ENCODE peak calls at places on chromosomes 1 and 21, in ten cellular contexts. One of them, this sample, is unnamed.

GRCh38 chr1:200323856-200324400 is 85.9 kb downstream of the ZNF281 start:
- DNase-seq in CD4-positive, alpha-beta T cell: no peak
- DNase-seq in left lung: no peak
- DNase-seq in lower leg skin: no peak
- DNase-seq in psoas muscle: no peak
- DNase-seq in MM.1S: no peak
- DNase-seq in kidney: no peak
- DNase-seq in cardiac fibroblast: peak; percentile 63
- DNase-seq in neural progenitor cell: no peak
- DNase-seq in AG04450: no peak
- DNase-seq in this sample: no peak

GRCh38 chr1:26363549-26364448 is 8.8 kb downstream of the ZNF683 start:
- DNase-seq in left lung: peak; percentile 96
- DNase-seq in CD4-positive, alpha-beta T cell: peak; percentile 83
- DNase-seq in cardiac fibroblast: peak; percentile 77
- DNase-seq in lower leg skin: peak; percentile 94
- DNase-seq in kidney: peak; percentile 90
- DNase-seq in neural progenitor cell: peak; percentile 93
- DNase-seq in AG04450: peak; percentile 15
- DNase-seq in MM.1S: peak; percentile 78
- DNase-seq in psoas muscle: peak; percentile 83
- DNase-seq in this sample: no peak

GRCh38 chr1:26337625-26338024 is 16.3 kb downstream of the CRYBG2 start:
- DNase-seq in psoas muscle: no peak
- DNase-seq in lower leg skin: no peak
- DNase-seq in CD4-positive, alpha-beta T cell: no peak
- DNase-seq in neural progenitor cell: no peak
- DNase-seq in AG04450: no peak
- DNase-seq in kidney: peak; percentile 45
- DNase-seq in left lung: no peak
- DNase-seq in cardiac fibroblast: no peak
- DNase-seq in MM.1S: no peak
- DNase-seq in this sample: no peak

GRCh38 chr1:208204779-208205178 is 39.4 kb downstream of the PLXNA2 start:
- DNase-seq in neural progenitor cell: no peak
- DNase-seq in AG04450: no peak
- DNase-seq in MM.1S: no peak
- DNase-seq in lower leg skin: no peak
- DNase-seq in left lung: no peak
- DNase-seq in cardiac fibroblast: no peak
- DNase-seq in kidney: no peak
- DNase-seq in psoas muscle: no peak
- DNase-seq in CD4-positive, alpha-beta T cell: no peak
- DNase-seq in this sample: no peak

GRCh38 chr1:145879775-145880174 is 5.9 kb downstream of the ANKRD35 start:
- DNase-seq in kidney: no peak
- DNase-seq in left lung: no peak
- DNase-seq in neural progenitor cell: no peak
- DNase-seq in MM.1S: no peak
- DNase-seq in psoas muscle: no peak
- DNase-seq in CD4-positive, alpha-beta T cell: no peak
- DNase-seq in AG04450: no peak
- DNase-seq in cardiac fibroblast: no peak
- DNase-seq in lower leg skin: no peak
- DNase-seq in this sample: no peak

GRCh38 chr21:32914424-32915070 is 111.2 kb upstream of the OLIG2 start:
- DNase-seq in AG04450: no peak
- DNase-seq in psoas muscle: no peak
- DNase-seq in CD4-positive, alpha-beta T cell: no peak
- DNase-seq in cardiac fibroblast: no peak
- DNase-seq in kidney: no peak
- DNase-seq in left lung: no peak
- DNase-seq in MM.1S: no peak
- DNase-seq in neural progenitor cell: no peak
- DNase-seq in lower leg skin: no peak
- DNase-seq in this sample: no peak

GRCh38 chr1:85659174-85659573 is 49.1 kb downstream of the ZNHIT6 start:
- DNase-seq in psoas muscle: no peak
- DNase-seq in left lung: no peak
- DNase-seq in AG04450: no peak
- DNase-seq in cardiac fibroblast: no peak
- DNase-seq in neural progenitor cell: no peak
- DNase-seq in MM.1S: no peak
- DNase-seq in kidney: no peak
- DNase-seq in CD4-positive, alpha-beta T cell: no peak
- DNase-seq in lower leg skin: no peak
- DNase-seq in this sample: no peak

GRCh38 chr1:41167688-41168087 is 74.4 kb downstream of the SCMH1 start:
- DNase-seq in AG04450: no peak
- DNase-seq in left lung: no peak
- DNase-seq in neural progenitor cell: no peak
- DNase-seq in MM.1S: no peak
- DNase-seq in psoas muscle: no peak
- DNase-seq in lower leg skin: no peak
- DNase-seq in kidney: no peak
- DNase-seq in cardiac fibroblast: no peak
- DNase-seq in CD4-positive, alpha-beta T cell: no peak
- DNase-seq in this sample: no peak

GRCh38 chr1:183804916-183805734 is at the start of gene RGL1:
- DNase-seq in cardiac fibroblast: peak; percentile 90
- DNase-seq in AG04450: no peak
- DNase-seq in neural progenitor cell: peak; percentile 77
- DNase-seq in left lung: peak; percentile 88
- DNase-seq in CD4-positive, alpha-beta T cell: peak; percentile 1
- DNase-seq in kidney: peak; percentile 87
- DNase-seq in lower leg skin: peak; percentile 94
- DNase-seq in MM.1S: peak; percentile 81
- DNase-seq in psoas muscle: peak; percentile 81
- DNase-seq in this sample: no peak

GRCh38 chr1:225881081-225882007 is 836 bp downstream of the TMEM63A start:
- DNase-seq in left lung: peak; percentile 87
- DNase-seq in kidney: peak; percentile 93
- DNase-seq in lower leg skin: peak; percentile 89
- DNase-seq in MM.1S: peak; percentile 86
- DNase-seq in cardiac fibroblast: peak; percentile 25
- DNase-seq in neural progenitor cell: peak; percentile 48
- DNase-seq in AG04450: no peak
- DNase-seq in CD4-positive, alpha-beta T cell: peak; percentile 45
- DNase-seq in psoas muscle: peak; percentile 82
- DNase-seq in this sample: no peak

GRCh38 chr1:47437518-47438320 is at the start of gene FOXD2:
- DNase-seq in MM.1S: peak; percentile 92
- DNase-seq in CD4-positive, alpha-beta T cell: peak; percentile 91
- DNase-seq in psoas muscle: peak; percentile 92
- DNase-seq in kidney: peak; percentile 96
- DNase-seq in neural progenitor cell: peak; percentile 93
- DNase-seq in AG04450: peak; percentile 24
- DNase-seq in cardiac fibroblast: peak; percentile 79
- DNase-seq in lower leg skin: peak; percentile 96
- DNase-seq in left lung: peak; percentile 96
- DNase-seq in this sample: peak; percentile 44

GRCh38 chr1:11044086-11044848 is 2.8 kb downstream of the MASP2 start:
- DNase-seq in MM.1S: no peak
- DNase-seq in neural progenitor cell: no peak
- DNase-seq in kidney: peak; percentile 29
- DNase-seq in psoas muscle: no peak
- DNase-seq in AG04450: no peak
- DNase-seq in cardiac fibroblast: no peak
- DNase-seq in left lung: no peak
- DNase-seq in lower leg skin: peak; percentile 63
- DNase-seq in CD4-positive, alpha-beta T cell: no peak
- DNase-seq in this sample: no peak

GRCh38 chr1:11042065-11042464 is 5.0 kb downstream of the MASP2 start:
- DNase-seq in MM.1S: no peak
- DNase-seq in lower leg skin: peak; percentile 17
- DNase-seq in left lung: no peak
- DNase-seq in CD4-positive, alpha-beta T cell: no peak
- DNase-seq in cardiac fibroblast: no peak
- DNase-seq in kidney: no peak
- DNase-seq in AG04450: no peak
- DNase-seq in neural progenitor cell: no peak
- DNase-seq in psoas muscle: no peak
- DNase-seq in this sample: no peak

GRCh38 chr1:11039351-11040104 is 7.5 kb downstream of the MASP2 start:
- DNase-seq in lower leg skin: peak; percentile 3
- DNase-seq in kidney: no peak
- DNase-seq in cardiac fibroblast: no peak
- DNase-seq in AG04450: no peak
- DNase-seq in CD4-positive, alpha-beta T cell: no peak
- DNase-seq in left lung: no peak
- DNase-seq in neural progenitor cell: no peak
- DNase-seq in psoas muscle: no peak
- DNase-seq in MM.1S: no peak
- DNase-seq in this sample: no peak

GRCh38 chr1:11042995-11043874 is 3.8 kb downstream of the MASP2 start:
- DNase-seq in lower leg skin: peak; percentile 78
- DNase-seq in AG04450: no peak
- DNase-seq in CD4-positive, alpha-beta T cell: no peak
- DNase-seq in kidney: peak; percentile 61
- DNase-seq in psoas muscle: no peak
- DNase-seq in left lung: no peak
- DNase-seq in cardiac fibroblast: no peak
- DNase-seq in MM.1S: no peak
- DNase-seq in neural progenitor cell: no peak
- DNase-seq in this sample: no peak

GRCh38 chr1:11041048-11041447 is 6.0 kb downstream of the MASP2 start:
- DNase-seq in neural progenitor cell: no peak
- DNase-seq in MM.1S: no peak
- DNase-seq in cardiac fibroblast: no peak
- DNase-seq in left lung: no peak
- DNase-seq in psoas muscle: no peak
- DNase-seq in CD4-positive, alpha-beta T cell: no peak
- DNase-seq in kidney: no peak
- DNase-seq in AG04450: no peak
- DNase-seq in lower leg skin: no peak
- DNase-seq in this sample: no peak
- TF ChIP-seq CTCF in neural progenitor cell: no peak
- TF ChIP-seq CTCF in MM.1S: no peak
- TF ChIP-seq CTCF in cardiac fibroblast: no peak
- TF ChIP-seq CTCF in left lung: no peak
- TF ChIP-seq CTCF in psoas muscle: no peak
- TF ChIP-seq CTCF in CD4-positive, alpha-beta T cell: no peak
- TF ChIP-seq CTCF in kidney: no peak
- TF ChIP-seq CTCF in AG04450: no peak
- TF ChIP-seq CTCF in lower leg skin: no peak
- TF ChIP-seq CTCF in this sample: no peak

DNA sequence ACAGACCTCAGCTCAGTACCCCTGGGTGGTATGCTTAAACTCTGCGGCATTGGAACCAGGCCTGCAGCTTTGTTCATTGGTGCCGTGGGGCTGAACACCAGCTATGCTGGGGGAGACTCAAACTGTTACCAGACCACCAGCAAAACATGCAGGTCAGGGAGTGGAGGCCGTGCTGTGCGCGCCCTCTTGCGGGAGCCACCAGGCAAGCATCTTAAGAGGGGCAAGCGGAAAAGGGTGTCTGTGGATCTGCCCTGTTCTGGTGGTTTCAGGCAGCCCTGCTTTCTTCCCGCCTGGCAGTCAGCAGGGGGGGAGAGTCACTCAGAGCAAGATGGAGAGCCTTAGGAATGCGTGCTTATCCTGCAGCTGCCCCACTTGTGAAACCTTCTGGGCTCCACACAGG is 276.9 kb upstream of the ZRANB2 start:
- DNase-seq in MM.1S: no peak
- DNase-seq in lower leg skin: no peak
- DNase-seq in cardiac fibroblast: peak; percentile 14
- DNase-seq in kidney: no peak
- DNase-seq in AG04450: no peak
- DNase-seq in neural progenitor cell: peak; percentile 39
- DNase-seq in CD4-positive, alpha-beta T cell: no peak
- DNase-seq in psoas muscle: no peak
- DNase-seq in left lung: no peak
- DNase-seq in this sample: no peak
- TF ChIP-seq CTCF in MM.1S: no peak
- TF ChIP-seq CTCF in lower leg skin: no peak
- TF ChIP-seq CTCF in cardiac fibroblast: peak; percentile 41
- TF ChIP-seq CTCF in kidney: no peak
- TF ChIP-seq CTCF in AG04450: peak; percentile 20
- TF ChIP-seq CTCF in neural progenitor cell: peak; percentile 40
- TF ChIP-seq CTCF in CD4-positive, alpha-beta T cell: no peak
- TF ChIP-seq CTCF in psoas muscle: no peak
- TF ChIP-seq CTCF in left lung: no peak
- TF ChIP-seq CTCF in this sample: no peak

GRCh38 chr1:167738158-167738557 is 16.4 kb downstream of the MPZL1 start:
- DNase-seq in neural progenitor cell: no peak
- DNase-seq in psoas muscle: no peak
- DNase-seq in CD4-positive, alpha-beta T cell: no peak
- DNase-seq in MM.1S: no peak
- DNase-seq in AG04450: no peak
- DNase-seq in left lung: no peak
- DNase-seq in kidney: no peak
- DNase-seq in lower leg skin: no peak
- DNase-seq in cardiac fibroblast: no peak
- DNase-seq in this sample: no peak

GRCh38 chr1:167734841-167735240 is 13.1 kb downstream of the MPZL1 start:
- DNase-seq in psoas muscle: no peak
- DNase-seq in MM.1S: no peak
- DNase-seq in lower leg skin: no peak
- DNase-seq in AG04450: no peak
- DNase-seq in kidney: no peak
- DNase-seq in CD4-positive, alpha-beta T cell: no peak
- DNase-seq in cardiac fibroblast: no peak
- DNase-seq in left lung: no peak
- DNase-seq in neural progenitor cell: no peak
- DNase-seq in this sample: no peak

GRCh38 chr1:167737169-167737568 is 15.4 kb downstream of the MPZL1 start:
- DNase-seq in CD4-positive, alpha-beta T cell: no peak
- DNase-seq in MM.1S: no peak
- DNase-seq in kidney: no peak
- DNase-seq in lower leg skin: no peak
- DNase-seq in AG04450: no peak
- DNase-seq in psoas muscle: no peak
- DNase-seq in cardiac fibroblast: no peak
- DNase-seq in neural progenitor cell: no peak
- DNase-seq in left lung: no peak
- DNase-seq in this sample: no peak

GRCh38 chr1:167728818-167729410 is 7.1 kb downstream of the MPZL1 start:
- DNase-seq in neural progenitor cell: no peak
- DNase-seq in left lung: no peak
- DNase-seq in cardiac fibroblast: no peak
- DNase-seq in kidney: no peak
- DNase-seq in lower leg skin: no peak
- DNase-seq in CD4-positive, alpha-beta T cell: no peak
- DNase-seq in psoas muscle: no peak
- DNase-seq in AG04450: no peak
- DNase-seq in MM.1S: no peak
- DNase-seq in this sample: no peak

GRCh38 chr1:167734227-167734626 is 12.4 kb downstream of the MPZL1 start:
- DNase-seq in neural progenitor cell: no peak
- DNase-seq in CD4-positive, alpha-beta T cell: no peak
- DNase-seq in AG04450: no peak
- DNase-seq in MM.1S: no peak
- DNase-seq in psoas muscle: no peak
- DNase-seq in kidney: no peak
- DNase-seq in cardiac fibroblast: no peak
- DNase-seq in lower leg skin: no peak
- DNase-seq in left lung: no peak
- DNase-seq in this sample: no peak
- TF ChIP-seq CTCF in neural progenitor cell: no peak
- TF ChIP-seq CTCF in CD4-positive, alpha-beta T cell: no peak
- TF ChIP-seq CTCF in AG04450: no peak
- TF ChIP-seq CTCF in MM.1S: no peak
- TF ChIP-seq CTCF in psoas muscle: no peak
- TF ChIP-seq CTCF in kidney: no peak
- TF ChIP-seq CTCF in cardiac fibroblast: no peak
- TF ChIP-seq CTCF in lower leg skin: no peak
- TF ChIP-seq CTCF in left lung: no peak
- TF ChIP-seq CTCF in this sample: no peak

GRCh38 chr1:91621360-91621759 is 120.7 kb downstream of the CDC7 start:
- DNase-seq in lower leg skin: no peak
- DNase-seq in kidney: no peak
- DNase-seq in MM.1S: no peak
- DNase-seq in left lung: no peak
- DNase-seq in neural progenitor cell: no peak
- DNase-seq in psoas muscle: no peak
- DNase-seq in AG04450: no peak
- DNase-seq in cardiac fibroblast: no peak
- DNase-seq in CD4-positive, alpha-beta T cell: no peak
- DNase-seq in this sample: no peak
- TF ChIP-seq CTCF in lower leg skin: no peak
- TF ChIP-seq CTCF in kidney: no peak
- TF ChIP-seq CTCF in MM.1S: no peak
- TF ChIP-seq CTCF in left lung: no peak
- TF ChIP-seq CTCF in neural progenitor cell: no peak
- TF ChIP-seq CTCF in psoas muscle: no peak
- TF ChIP-seq CTCF in AG04450: no peak
- TF ChIP-seq CTCF in cardiac fibroblast: no peak
- TF ChIP-seq CTCF in CD4-positive, alpha-beta T cell: no peak
- TF ChIP-seq CTCF in this sample: no peak